ENCODE peak calls at places on chromosomes 16 and 17, in eight cellular contexts. S is esophagus muscularis mucosa, T is heart left ventricle, G is ovary, E is HCT116, W is Peyer's patch, Q is tibial nerve, P is sigmoid colon. R is an unnamed sample.
A peak's percentile ranks its signal among the peaks of the same experiment; 100 is the strongest.

GRCh38 chr17:43213545-43213944 is 1.9 kb downstream of the TMEM106A start:
- DNase-seq in G (no peak), T (no peak), E (no peak), P (no peak), W (no peak), Q (no peak), S (no peak), R (no peak)

GRCh38 chr17:80943346-80944145 is 48.1 kb upstream of the CHMP6 start:
- DNase-seq in W (no peak), Q (no peak), S (no peak), P (peak; percentile 64), G (no peak), E (no peak), T (no peak), R (no peak)

GRCh38 chr17:65039349-65039988 is 17.1 kb downstream of the GNA13 start:
- DNase-seq in T (no peak), E (no peak), G (no peak), W (peak; percentile 56), S (no peak), P (no peak), Q (no peak), R (no peak)

GRCh38 chr17:29617481-29618271 is 5.0 kb downstream of the CORO6 start:
- DNase-seq in E (peak; percentile 50), P (peak; percentile 86), W (peak; percentile 84), G (no peak), T (peak; percentile 80), Q (no peak), S (no peak), R (peak; percentile 79)

GRCh38 chr17:79027274-79027924 is 3.4 kb downstream of the C1QTNF1 start:
- DNase-seq in E (no peak), G (peak; percentile 35), P (peak; percentile 69), W (no peak), T (no peak), S (no peak), Q (no peak), R (peak; percentile 92)

GRCh38 chr17:27066315-27066714 is 227.6 kb upstream of the WSB1 start:
- DNase-seq in G (no peak), Q (no peak), S (no peak), E (no peak), W (no peak), T (no peak), P (no peak), R (no peak)

GRCh38 chr16:81616321-81617020 is 162.6 kb upstream of the PLCG2 start:
- DNase-seq in S (no peak), T (peak; percentile 72), P (peak; percentile 86), W (peak; percentile 84), Q (peak; percentile 29), G (peak; percentile 42), E (no peak), R (peak; percentile 48)

GRCh38 chr17:8954339-8954738 is 11.2 kb downstream of the PIK3R5 start:
- DNase-seq in S (peak; percentile 91), P (peak; percentile 78), W (peak; percentile 88), G (no peak), E (no peak), T (peak; percentile 66), Q (peak; percentile 62), R (peak; percentile 53)

GRCh38 chr17:6355196-6355595 is 79.7 kb downstream of the AIPL1 start:
- DNase-seq in G (no peak), S (peak; percentile 74), P (no peak), T (no peak), Q (no peak), W (no peak), E (no peak), R (no peak)

GRCh38 chr17:39563476-39563875 is 44.2 kb downstream of the NEUROD2 start:
- DNase-seq in G (no peak), W (no peak), T (no peak), Q (no peak), P (no peak), E (no peak), S (no peak), R (peak; percentile 30)

GRCh38 chr17:18156171-18156975 is 27.3 kb upstream of the ALKBH5 start:
- DNase-seq in G (no peak), P (no peak), T (no peak), S (no peak), Q (no peak), E (no peak), W (no peak), R (no peak)

GRCh38 chr16:30875881-30876791 is 17.7 kb downstream of the BCL7C start:
- DNase-seq in G (no peak), S (no peak), E (no peak), T (peak; percentile 22), P (no peak), W (no peak), Q (no peak), R (peak; percentile 35)

GRCh38 chr16:19595043-19595767 is 39.7 kb downstream of the VPS35L start:
- DNase-seq in E (no peak), G (peak; percentile 21), P (no peak), S (no peak), T (peak; percentile 37), Q (no peak), W (no peak), R (no peak)

GRCh38 chr17:82022310-82022980 is at the start of gene CENPX:
- DNase-seq in E (no peak), W (no peak), G (no peak), S (no peak), P (no peak), T (no peak), Q (no peak), R (no peak)

GRCh38 chr16:72561-73537 is at the start of gene RHBDF1:
- DNase-seq in E (no peak), T (peak; percentile 75), Q (no peak), W (no peak), S (no peak), G (peak; percentile 71), P (peak; percentile 84), R (no peak)

GRCh38 chr16:71210-71539 is 1.3 kb downstream of the RHBDF1 start:
- DNase-seq in W (no peak), G (no peak), T (no peak), P (no peak), Q (no peak), S (no peak), E (no peak), R (no peak)

GRCh38 chr16:74025-74424 is 1.6 kb upstream of the RHBDF1 start:
- DNase-seq in Q (no peak), P (no peak), S (no peak), E (no peak), T (peak; percentile 80), G (no peak), W (no peak), R (no peak)

GRCh38 chr16:69181-69580 is 3.2 kb downstream of the RHBDF1 start:
- DNase-seq in W (no peak), E (no peak), Q (no peak), G (no peak), S (no peak), T (no peak), P (no peak), R (no peak)

GRCh38 chr16:71540-72341 is 690 bp downstream of the RHBDF1 start:
- DNase-seq in T (peak; percentile 80), G (peak; percentile 86), S (no peak), P (peak; percentile 93), W (peak; percentile 44), E (peak; percentile 42), Q (peak; percentile 86), R (no peak)
- TF ChIP-seq POLR2A in T (no peak), G (peak; percentile 52), S (peak; percentile 24), P (peak; percentile 63), W (no peak), E (no peak), Q (peak; percentile 61), R (no peak)

GRCh38 chr17:15260376-15261062 is 4.6 kb downstream of the PMP22 start:
- DNase-seq in G (peak; percentile 90), S (peak; percentile 97), T (peak; percentile 92), E (no peak), W (peak; percentile 32), Q (peak; percentile 83), P (peak; percentile 97), R (peak; percentile 82)
- H3K4me1 ChIP-seq in G (peaks cover 23% of the 10 kb centered on the region), S (peaks cover 61% of the 10 kb centered on the region), T (peaks cover 59% of the 10 kb centered on the region), E (peaks cover 58% of the 10 kb centered on the region), W (peaks cover 56% of the 10 kb centered on the region), Q (peaks cover 48% of the 10 kb centered on the region), P (peaks cover 69% of the 10 kb centered on the region), R (peaks cover 52% of the 10 kb centered on the region)

GRCh38 chr16:8919089-8919933 is 37.2 kb downstream of the LITAFD start:
- DNase-seq in P (no peak), W (no peak), E (no peak), G (no peak), T (no peak), S (no peak), Q (no peak), R (no peak)
- TF ChIP-seq POLR2A in P (no peak), W (no peak), E (no peak), G (no peak), T (no peak), S (no peak), Q (no peak), R (no peak)

GRCh38 chr16:57039148-57039812 is 49.9 kb downstream of the NLRC5 start:
- DNase-seq in Q (no peak), T (no peak), E (no peak), P (no peak), G (no peak), S (no peak), W (peak; percentile 74), R (no peak)
- H3K4me1 ChIP-seq in Q (no peaks in the 10 kb centered on the region), T (peaks cover 19% of the 10 kb centered on the region), E (peaks cover 3% of the 10 kb centered on the region), P (no peaks in the 10 kb centered on the region), G (no peaks in the 10 kb centered on the region), S (no peaks in the 10 kb centered on the region), W (peaks cover 7% of the 10 kb centered on the region), R (peaks cover 22% of the 10 kb centered on the region)

GRCh38 chr16:8689686-8690085 is 15.3 kb downstream of the ABAT start:
- DNase-seq in T (no peak), E (no peak), S (no peak), Q (no peak), G (no peak), W (no peak), P (no peak), R (no peak)

GRCh38 chr16:8697965-8698364 is 23.5 kb downstream of the ABAT start:
- DNase-seq in Q (no peak), G (no peak), S (no peak), W (no peak), T (no peak), P (no peak), E (no peak), R (no peak)

GRCh38 chr16:8691728-8692127 is 17.3 kb downstream of the ABAT start:
- DNase-seq in E (no peak), T (no peak), W (no peak), Q (no peak), P (no peak), G (no peak), S (no peak), R (no peak)

GRCh38 chr16:8696880-8697279 is 22.5 kb downstream of the ABAT start:
- DNase-seq in P (no peak), W (no peak), G (no peak), S (no peak), T (no peak), Q (no peak), E (no peak), R (no peak)

DNA sequence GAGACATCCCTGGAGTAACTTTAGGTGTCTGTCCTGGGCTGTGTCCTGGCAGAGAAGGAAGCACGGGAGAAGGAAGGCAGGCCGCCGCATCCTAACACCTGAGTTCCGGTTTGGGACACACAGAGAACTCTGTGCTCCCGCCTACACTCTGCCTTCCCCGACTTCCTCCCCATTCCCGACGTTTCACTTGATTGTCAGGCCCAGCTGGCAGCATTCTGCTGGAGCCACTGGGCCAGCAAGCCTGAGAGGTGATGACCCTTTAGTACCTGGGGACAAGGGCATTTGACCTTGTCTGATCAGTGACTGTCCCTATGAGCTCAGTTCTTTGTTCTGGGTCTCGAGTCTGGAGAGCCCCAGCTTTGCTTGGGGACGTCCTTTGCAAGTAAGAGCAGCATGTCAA is 20.4 kb downstream of the ABAT start:
- DNase-seq in E (no peak), S (no peak), P (no peak), G (no peak), Q (no peak), W (no peak), T (no peak), R (no peak)
- TF ChIP-seq POLR2A in E (no peak), S (no peak), P (no peak), G (no peak), Q (no peak), W (no peak), T (no peak), R (no peak)